ENCODE peak calls at places on chromosomes 3 and 15, in eight cellular contexts. One of them, this sample, is unnamed.

GRCh38 chr15:38411902-38412301 is 42.0 kb upstream of the FAM98B start:
- DNase-seq in neural crest cell: no peak
- DNase-seq in BJ: no peak
- DNase-seq in tibial artery: no peak
- DNase-seq in activated B cell treated with CpG ODN at 0.5 μM for 24 hours: no peak
- DNase-seq in PC-3: no peak
- DNase-seq in nephron progenitor cell: no peak
- DNase-seq in uterus: no peak
- DNase-seq in this sample: no peak

GRCh38 chr15:100528833-100529428 is at the start of gene CERS3:
- DNase-seq in PC-3: no peak
- DNase-seq in uterus: no peak
- DNase-seq in nephron progenitor cell: no peak
- DNase-seq in neural crest cell: no peak
- DNase-seq in tibial artery: no peak
- DNase-seq in BJ: no peak
- DNase-seq in activated B cell treated with CpG ODN at 0.5 μM for 24 hours: no peak
- DNase-seq in this sample: no peak

GRCh38 chr3:15982667-15983145 is 184.9 kb upstream of the ANKRD28 start:
- DNase-seq in activated B cell treated with CpG ODN at 0.5 μM for 24 hours: no peak
- DNase-seq in BJ: peak; percentile 81
- DNase-seq in nephron progenitor cell: no peak
- DNase-seq in neural crest cell: no peak
- DNase-seq in uterus: no peak
- DNase-seq in tibial artery: no peak
- DNase-seq in PC-3: peak; percentile 93
- DNase-seq in this sample: no peak

GRCh38 chr3:194573680-194574437 is 59.4 kb downstream of the TMEM44 start:
- DNase-seq in activated B cell treated with CpG ODN at 0.5 μM for 24 hours: no peak
- DNase-seq in tibial artery: no peak
- DNase-seq in nephron progenitor cell: peak; percentile 31
- DNase-seq in uterus: no peak
- DNase-seq in PC-3: peak; percentile 49
- DNase-seq in neural crest cell: peak; percentile 19
- DNase-seq in BJ: no peak
- DNase-seq in this sample: no peak

GRCh38 chr3:104360038-104360437 is 1006.7 kb upstream of the ALCAM start:
- DNase-seq in BJ: no peak
- DNase-seq in neural crest cell: no peak
- DNase-seq in nephron progenitor cell: no peak
- DNase-seq in tibial artery: no peak
- DNase-seq in PC-3: no peak
- DNase-seq in activated B cell treated with CpG ODN at 0.5 μM for 24 hours: no peak
- DNase-seq in uterus: no peak
- DNase-seq in this sample: no peak

GRCh38 chr3:122929576-122930365 is 97.8 kb downstream of the SEMA5B start:
- DNase-seq in tibial artery: no peak
- DNase-seq in activated B cell treated with CpG ODN at 0.5 μM for 24 hours: no peak
- DNase-seq in nephron progenitor cell: peak; percentile 23
- DNase-seq in neural crest cell: no peak
- DNase-seq in PC-3: no peak
- DNase-seq in BJ: no peak
- DNase-seq in uterus: no peak
- DNase-seq in this sample: no peak

GRCh38 chr3:30964612-30965011 is 70.2 kb upstream of the GADL1 start:
- DNase-seq in tibial artery: no peak
- DNase-seq in nephron progenitor cell: no peak
- DNase-seq in neural crest cell: no peak
- DNase-seq in PC-3: no peak
- DNase-seq in uterus: no peak
- DNase-seq in BJ: no peak
- DNase-seq in activated B cell treated with CpG ODN at 0.5 μM for 24 hours: no peak
- DNase-seq in this sample: no peak

GRCh38 chr15:90915808-90916440 is 12.8 kb downstream of the MAN2A2 start:
- DNase-seq in nephron progenitor cell: no peak
- DNase-seq in neural crest cell: no peak
- DNase-seq in BJ: no peak
- DNase-seq in uterus: no peak
- DNase-seq in activated B cell treated with CpG ODN at 0.5 μM for 24 hours: no peak
- DNase-seq in PC-3: no peak
- DNase-seq in tibial artery: peak; percentile 43
- DNase-seq in this sample: peak; percentile 98

GRCh38 chr15:60003243-60004018 is 680 bp upstream of the FOXB1 start:
- DNase-seq in BJ: no peak
- DNase-seq in tibial artery: no peak
- DNase-seq in neural crest cell: no peak
- DNase-seq in nephron progenitor cell: no peak
- DNase-seq in uterus: no peak
- DNase-seq in PC-3: no peak
- DNase-seq in activated B cell treated with CpG ODN at 0.5 μM for 24 hours: no peak
- DNase-seq in this sample: no peak

GRCh38 chr3:126974756-126975155 is 8.2 kb upstream of the PLXNA1 start:
- DNase-seq in nephron progenitor cell: no peak
- DNase-seq in tibial artery: no peak
- DNase-seq in PC-3: no peak
- DNase-seq in BJ: no peak
- DNase-seq in uterus: no peak
- DNase-seq in neural crest cell: no peak
- DNase-seq in activated B cell treated with CpG ODN at 0.5 μM for 24 hours: no peak
- DNase-seq in this sample: no peak

GRCh38 chr3:55525436-55525835 is 38.3 kb upstream of the WNT5A start:
- DNase-seq in uterus: no peak
- DNase-seq in BJ: no peak
- DNase-seq in activated B cell treated with CpG ODN at 0.5 μM for 24 hours: no peak
- DNase-seq in tibial artery: no peak
- DNase-seq in nephron progenitor cell: no peak
- DNase-seq in PC-3: no peak
- DNase-seq in neural crest cell: no peak
- DNase-seq in this sample: no peak

GRCh38 chr15:71601038-71601869 is 209.1 kb upstream of the NR2E3 start:
- DNase-seq in uterus: no peak
- DNase-seq in activated B cell treated with CpG ODN at 0.5 μM for 24 hours: no peak
- DNase-seq in nephron progenitor cell: no peak
- DNase-seq in BJ: no peak
- DNase-seq in neural crest cell: no peak
- DNase-seq in PC-3: no peak
- DNase-seq in tibial artery: no peak
- DNase-seq in this sample: no peak

GRCh38 chr3:45368382-45368781 is 20.0 kb upstream of the LARS2 start:
- DNase-seq in tibial artery: no peak
- DNase-seq in PC-3: no peak
- DNase-seq in BJ: no peak
- DNase-seq in uterus: no peak
- DNase-seq in activated B cell treated with CpG ODN at 0.5 μM for 24 hours: no peak
- DNase-seq in nephron progenitor cell: no peak
- DNase-seq in neural crest cell: no peak
- DNase-seq in this sample: no peak

GRCh38 chr3:197021231-197021630 is 8.4 kb downstream of the MELTF start:
- DNase-seq in uterus: no peak
- DNase-seq in BJ: no peak
- DNase-seq in nephron progenitor cell: no peak
- DNase-seq in tibial artery: no peak
- DNase-seq in activated B cell treated with CpG ODN at 0.5 μM for 24 hours: peak; percentile 13
- DNase-seq in neural crest cell: no peak
- DNase-seq in PC-3: no peak
- DNase-seq in this sample: no peak

GRCh38 chr3:52054689-52055511 is 1.5 kb downstream of the DUSP7 start:
- DNase-seq in BJ: no peak
- DNase-seq in tibial artery: no peak
- DNase-seq in nephron progenitor cell: peak; percentile 57
- DNase-seq in uterus: no peak
- DNase-seq in activated B cell treated with CpG ODN at 0.5 μM for 24 hours: no peak
- DNase-seq in neural crest cell: peak; percentile 36
- DNase-seq in PC-3: no peak
- DNase-seq in this sample: no peak

DNA sequence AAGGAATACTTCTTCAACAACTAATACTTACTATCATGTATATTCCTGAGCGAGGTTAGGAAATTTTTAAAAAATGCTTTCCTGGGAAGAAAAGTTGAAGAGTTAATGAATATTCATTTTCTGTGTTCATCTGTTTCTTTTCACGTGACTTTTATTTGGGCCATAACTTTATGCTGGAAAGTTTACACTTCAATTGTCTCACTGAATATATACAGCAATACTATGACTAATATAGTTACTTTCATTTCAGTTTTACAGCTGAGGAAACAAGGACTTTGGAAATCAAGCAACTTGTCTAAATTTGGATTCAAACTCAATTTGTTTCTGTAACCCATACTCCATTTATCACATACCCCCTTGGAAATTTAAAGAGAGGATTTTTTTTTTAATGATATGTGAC is 894.2 kb downstream of the ROBO1 start:
- DNase-seq in uterus: no peak
- DNase-seq in PC-3: peak; percentile 18
- DNase-seq in nephron progenitor cell: no peak
- DNase-seq in BJ: no peak
- DNase-seq in activated B cell treated with CpG ODN at 0.5 μM for 24 hours: no peak
- DNase-seq in neural crest cell: no peak
- DNase-seq in tibial artery: no peak
- DNase-seq in this sample: no peak
- TF ChIP-seq CTCF in uterus: no peak
- TF ChIP-seq CTCF in PC-3: no peak
- TF ChIP-seq CTCF in nephron progenitor cell: no peak
- TF ChIP-seq CTCF in BJ: no peak
- TF ChIP-seq CTCF in activated B cell treated with CpG ODN at 0.5 μM for 24 hours: no peak
- TF ChIP-seq CTCF in neural crest cell: no peak
- TF ChIP-seq CTCF in tibial artery: no peak
- TF ChIP-seq CTCF in this sample: no peak

GRCh38 chr15:63040954-63041353 is 1.6 kb upstream of the TPM1 start:
- DNase-seq in BJ: no peak
- DNase-seq in tibial artery: no peak
- DNase-seq in PC-3: no peak
- DNase-seq in activated B cell treated with CpG ODN at 0.5 μM for 24 hours: no peak
- DNase-seq in uterus: peak; percentile 38
- DNase-seq in neural crest cell: no peak
- DNase-seq in nephron progenitor cell: no peak
- DNase-seq in this sample: no peak

GRCh38 chr15:63041402-63041977 is 1.1 kb upstream of the TPM1 start:
- DNase-seq in neural crest cell: no peak
- DNase-seq in PC-3: no peak
- DNase-seq in nephron progenitor cell: no peak
- DNase-seq in tibial artery: no peak
- DNase-seq in BJ: no peak
- DNase-seq in uterus: peak; percentile 38
- DNase-seq in activated B cell treated with CpG ODN at 0.5 μM for 24 hours: no peak
- DNase-seq in this sample: no peak

GRCh38 chr15:63043391-63044076 is 987 bp downstream of the TPM1 start:
- DNase-seq in tibial artery: no peak
- DNase-seq in PC-3: no peak
- DNase-seq in activated B cell treated with CpG ODN at 0.5 μM for 24 hours: peak; percentile 40
- DNase-seq in neural crest cell: no peak
- DNase-seq in uterus: peak; percentile 45
- DNase-seq in BJ: no peak
- DNase-seq in nephron progenitor cell: peak; percentile 44
- DNase-seq in this sample: peak; percentile 54

GRCh38 chr15:63042879-63043340 is 363 bp downstream of the TPM1 start:
- DNase-seq in tibial artery: no peak
- DNase-seq in uterus: no peak
- DNase-seq in neural crest cell: no peak
- DNase-seq in PC-3: no peak
- DNase-seq in nephron progenitor cell: no peak
- DNase-seq in BJ: no peak
- DNase-seq in activated B cell treated with CpG ODN at 0.5 μM for 24 hours: no peak
- DNase-seq in this sample: no peak

GRCh38 chr15:63041982-63042878 is at the start of gene TPM1:
- DNase-seq in tibial artery: peak; percentile 93
- DNase-seq in nephron progenitor cell: peak; percentile 80
- DNase-seq in activated B cell treated with CpG ODN at 0.5 μM for 24 hours: no peak
- DNase-seq in PC-3: peak; percentile 49
- DNase-seq in neural crest cell: peak; percentile 55
- DNase-seq in BJ: peak; percentile 70
- DNase-seq in uterus: peak; percentile 93
- DNase-seq in this sample: no peak
- TF ChIP-seq CTCF in tibial artery: no peak
- TF ChIP-seq CTCF in nephron progenitor cell: no peak
- TF ChIP-seq CTCF in activated B cell treated with CpG ODN at 0.5 μM for 24 hours: no peak
- TF ChIP-seq CTCF in PC-3: no peak
- TF ChIP-seq CTCF in neural crest cell: no peak
- TF ChIP-seq CTCF in BJ: peak; percentile 18
- TF ChIP-seq CTCF in uterus: no peak
- TF ChIP-seq CTCF in this sample: no peak

DNA sequence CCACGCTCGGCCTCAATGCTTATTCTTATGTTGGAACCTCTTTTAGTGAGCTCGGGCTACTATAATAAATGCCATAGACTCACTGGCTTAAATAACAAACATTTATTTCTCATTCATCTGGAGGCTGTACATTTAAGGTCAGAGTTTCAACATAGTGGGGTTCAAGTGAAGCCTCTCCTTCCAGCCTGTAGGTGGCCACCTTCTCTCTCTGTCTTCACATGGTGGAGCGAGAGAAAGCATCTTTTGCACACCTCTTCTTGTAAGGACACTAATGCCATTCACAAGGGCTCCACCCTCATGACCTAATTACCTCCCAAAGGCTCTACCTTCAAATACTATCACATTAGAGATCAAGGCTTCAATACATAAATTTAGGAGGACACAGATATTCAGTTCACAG is 520.3 kb upstream of the EPHA6 start:
- DNase-seq in nephron progenitor cell: no peak
- DNase-seq in uterus: no peak
- DNase-seq in PC-3: no peak
- DNase-seq in BJ: no peak
- DNase-seq in neural crest cell: no peak
- DNase-seq in tibial artery: no peak
- DNase-seq in activated B cell treated with CpG ODN at 0.5 μM for 24 hours: no peak
- DNase-seq in this sample: no peak
- TF ChIP-seq CTCF in nephron progenitor cell: no peak
- TF ChIP-seq CTCF in uterus: no peak
- TF ChIP-seq CTCF in PC-3: no peak
- TF ChIP-seq CTCF in BJ: no peak
- TF ChIP-seq CTCF in neural crest cell: no peak
- TF ChIP-seq CTCF in tibial artery: no peak
- TF ChIP-seq CTCF in activated B cell treated with CpG ODN at 0.5 μM for 24 hours: no peak
- TF ChIP-seq CTCF in this sample: no peak

DNA sequence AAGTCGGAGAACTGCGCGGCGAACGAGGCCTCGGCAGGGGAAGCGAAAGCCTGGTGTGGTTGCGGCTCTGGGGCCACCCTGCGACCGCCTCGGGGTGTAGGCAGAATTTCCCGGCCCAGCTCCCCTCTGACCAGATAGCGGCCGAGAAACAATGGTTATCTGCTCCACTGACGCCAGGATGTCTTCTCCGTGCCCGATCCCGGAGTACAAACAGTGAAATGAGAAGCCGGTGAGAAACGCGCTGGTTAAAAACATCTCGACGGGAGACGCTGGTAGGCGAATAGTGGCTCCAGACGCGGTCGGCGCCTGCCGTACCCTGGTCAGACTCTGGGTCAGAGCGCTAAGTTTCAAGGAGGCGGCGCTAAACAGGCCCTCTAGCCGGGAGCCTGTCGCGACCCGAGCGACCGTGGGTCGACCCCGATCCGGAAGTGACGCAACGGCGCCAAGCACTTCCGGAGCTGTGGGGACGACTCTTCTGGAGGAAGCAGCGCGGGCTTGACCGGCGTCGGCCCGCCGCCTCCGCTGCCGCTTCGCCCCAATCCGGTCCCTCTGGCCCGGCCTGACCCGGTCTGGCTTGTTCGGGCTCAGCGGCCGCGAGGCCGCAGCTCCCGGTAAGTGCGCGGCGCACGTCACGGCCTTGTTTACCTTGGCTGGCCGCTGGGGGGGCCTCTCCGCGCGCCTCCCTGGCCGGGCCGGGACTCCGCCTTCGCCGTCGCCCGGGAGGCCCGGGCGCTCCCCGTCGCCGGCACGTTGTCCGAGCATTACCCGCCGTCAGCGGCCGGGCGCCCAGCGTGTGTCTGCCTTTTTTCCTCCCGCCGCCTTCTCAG is at the start of gene ARIH2:
- DNase-seq in PC-3: peak; percentile 95
- DNase-seq in neural crest cell: peak; percentile 84
- DNase-seq in tibial artery: peak; percentile 89
- DNase-seq in nephron progenitor cell: peak; percentile 93
- DNase-seq in BJ: peak; percentile 53
- DNase-seq in uterus: peak; percentile 88
- DNase-seq in activated B cell treated with CpG ODN at 0.5 μM for 24 hours: peak; percentile 91
- DNase-seq in this sample: peak; percentile 92
- TF ChIP-seq CTCF in PC-3: peak; percentile 14
- TF ChIP-seq CTCF in neural crest cell: peak; percentile 30
- TF ChIP-seq CTCF in tibial artery: no peak
- TF ChIP-seq CTCF in nephron progenitor cell: no peak
- TF ChIP-seq CTCF in BJ: no peak
- TF ChIP-seq CTCF in uterus: peak; percentile 13
- TF ChIP-seq CTCF in activated B cell treated with CpG ODN at 0.5 μM for 24 hours: no peak
- TF ChIP-seq CTCF in this sample: peak; percentile 17